ENCODE peak calls at places on chromosomes 5 and 9, in four cellular contexts. Y is neuronal stem cell, K is IMR-90, A is H1. B is an unnamed sample.

GRCh38 chr5:55624841-55625602 is 87.1 kb downstream of the SLC38A9 start:
- DNase-seq in Y (no peak), K (no peak), A (peak; percentile 61), B (peak; percentile 61)

GRCh38 chr9:86275962-86276361 is 6.4 kb downstream of the ISCA1 start:
- DNase-seq in Y (no peak), K (no peak), A (no peak), B (no peak)

GRCh38 chr5:79225026-79225425 is 10.9 kb upstream of the JMY start:
- DNase-seq in Y (no peak), K (peak; percentile 82), A (no peak), B (no peak)

GRCh38 chr5:56588636-56589485 is 226.5 kb upstream of the MAP3K1 start:
- DNase-seq in Y (peak; percentile 51), K (no peak), A (peak; percentile 41), B (peak; percentile 59)

GRCh38 chr9:111794837-111795556 is at the start of gene SHOC1:
- DNase-seq in Y (no peak), K (no peak), A (no peak), B (no peak)

GRCh38 chr9:97478301-97478981 is 23.0 kb upstream of the TMOD1 start:
- DNase-seq in Y (no peak), K (no peak), A (no peak), B (no peak)

GRCh38 chr5:6492934-6493333 is 44.3 kb downstream of the UBE2QL1 start:
- DNase-seq in Y (no peak), K (no peak), A (no peak), B (no peak)

GRCh38 chr5:135107101-135107500 is 73.1 kb upstream of the PITX1 start:
- DNase-seq in Y (no peak), K (no peak), A (no peak), B (no peak)

GRCh38 chr5:107361945-107362344 is 308.8 kb downstream of the EFNA5 start:
- DNase-seq in Y (no peak), K (peak; percentile 21), A (no peak), B (no peak)

GRCh38 chr5:134115806-134116175 is 1.3 kb downstream of the TCF7 start:
- DNase-seq in Y (no peak), K (no peak), A (no peak), B (no peak)

GRCh38 chr5:126865299-126865698 is 88.4 kb downstream of the LMNB1 start:
- DNase-seq in Y (no peak), K (peak; percentile 86), A (no peak), B (no peak)

GRCh38 chr5:57209316-57210040 is 35.6 kb downstream of the GPBP1 start:
- DNase-seq in Y (no peak), K (peak; percentile 28), A (peak; percentile 19), B (no peak)

GRCh38 chr5:66440202-66440680 is 156.0 kb upstream of the MAST4 start:
- DNase-seq in Y (no peak), K (peak; percentile 4), A (no peak), B (no peak)

GRCh38 chr5:154474267-154474956 is 3.6 kb downstream of the HAND1 start:
- DNase-seq in Y (peak; percentile 39), K (no peak), A (no peak), B (no peak)

GRCh38 chr5:154737667-154738320 is 17.4 kb upstream of the LARP1 start:
- DNase-seq in Y (no peak), K (no peak), A (no peak), B (no peak)

GRCh38 chr5:38086777-38087176 is 171.6 kb upstream of the EGFLAM start:
- DNase-seq in Y (no peak), K (no peak), A (no peak), B (no peak)

GRCh38 chr9:113875420-113875916 is 641 bp upstream of the ZNF618 start:
- DNase-seq in Y (no peak), K (no peak), A (no peak), B (no peak)

DNA sequence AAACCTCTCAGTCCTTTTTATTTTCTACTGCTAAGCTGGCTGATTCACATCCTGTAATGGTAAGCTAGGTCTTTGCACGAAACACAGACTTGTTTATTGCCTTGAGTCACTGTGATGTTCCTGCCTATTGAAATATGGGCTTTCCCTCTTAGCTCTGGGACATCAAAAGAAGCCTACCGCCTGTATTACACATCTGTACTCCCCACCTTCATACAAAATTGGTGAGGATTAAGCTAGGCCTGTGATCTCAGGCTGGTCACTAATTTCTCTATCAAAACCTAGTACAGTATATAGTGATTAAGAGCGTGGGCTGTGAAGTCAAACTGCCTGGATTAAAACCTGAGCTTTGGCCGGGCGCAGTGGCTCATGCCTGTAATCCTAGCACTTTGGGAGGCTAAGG is 67.7 kb upstream of the NR5A1 start:
- DNase-seq in Y (no peak), K (peak; percentile 91), A (no peak), B (no peak)
- H3K14ac ChIP-seq in Y (no peak overlapping the region), K (no peak overlapping the region), A (no peak overlapping the region), B (no peak overlapping the region)

GRCh38 chr9:90953200-90953599 is 151.6 kb downstream of the SYK start:
- DNase-seq in Y (no peak), K (no peak), A (no peak), B (no peak)
- H3K4me2 ChIP-seq in Y (no peak overlapping the region), K (no peak overlapping the region), A (no peak overlapping the region), B (no peak overlapping the region)

DNA sequence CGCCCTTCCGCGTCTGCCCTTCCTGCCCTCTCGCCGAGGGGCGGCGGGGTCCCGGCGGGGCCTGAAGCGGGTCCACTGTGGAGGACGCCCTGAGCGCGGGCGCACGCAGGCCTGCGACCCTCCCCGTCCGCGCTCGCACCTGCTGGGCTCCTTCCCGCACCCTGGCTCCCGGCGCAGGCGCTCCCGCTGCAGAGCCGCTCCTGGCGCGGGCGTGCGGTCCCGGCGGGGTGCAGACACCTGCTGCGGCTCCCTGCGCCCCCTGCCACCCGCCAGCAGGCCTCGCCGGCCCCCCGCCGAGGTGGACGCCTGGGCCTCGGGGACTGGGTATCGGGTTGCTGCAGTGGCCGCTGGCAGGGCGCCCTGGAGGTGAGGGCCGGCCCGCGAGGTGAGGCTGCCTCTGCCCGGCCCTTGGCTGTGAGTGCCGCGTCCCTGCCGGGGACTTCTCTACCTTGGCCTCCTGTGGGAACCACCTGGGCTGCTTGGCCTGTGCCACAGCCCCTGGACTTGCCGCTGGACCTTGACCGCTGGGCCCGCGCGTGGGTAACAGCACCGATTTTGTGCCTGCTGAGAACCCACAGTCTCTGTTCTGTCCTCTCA is 617 bp downstream of the ARRDC1 start:
- DNase-seq in Y (no peak), K (no peak), A (no peak), B (no peak)
- H3K23ac ChIP-seq in Y (peak overlapping the region; percentile 98), K (peak overlapping the region; percentile 0), A (no peak overlapping the region), B (no peak overlapping the region)

DNA sequence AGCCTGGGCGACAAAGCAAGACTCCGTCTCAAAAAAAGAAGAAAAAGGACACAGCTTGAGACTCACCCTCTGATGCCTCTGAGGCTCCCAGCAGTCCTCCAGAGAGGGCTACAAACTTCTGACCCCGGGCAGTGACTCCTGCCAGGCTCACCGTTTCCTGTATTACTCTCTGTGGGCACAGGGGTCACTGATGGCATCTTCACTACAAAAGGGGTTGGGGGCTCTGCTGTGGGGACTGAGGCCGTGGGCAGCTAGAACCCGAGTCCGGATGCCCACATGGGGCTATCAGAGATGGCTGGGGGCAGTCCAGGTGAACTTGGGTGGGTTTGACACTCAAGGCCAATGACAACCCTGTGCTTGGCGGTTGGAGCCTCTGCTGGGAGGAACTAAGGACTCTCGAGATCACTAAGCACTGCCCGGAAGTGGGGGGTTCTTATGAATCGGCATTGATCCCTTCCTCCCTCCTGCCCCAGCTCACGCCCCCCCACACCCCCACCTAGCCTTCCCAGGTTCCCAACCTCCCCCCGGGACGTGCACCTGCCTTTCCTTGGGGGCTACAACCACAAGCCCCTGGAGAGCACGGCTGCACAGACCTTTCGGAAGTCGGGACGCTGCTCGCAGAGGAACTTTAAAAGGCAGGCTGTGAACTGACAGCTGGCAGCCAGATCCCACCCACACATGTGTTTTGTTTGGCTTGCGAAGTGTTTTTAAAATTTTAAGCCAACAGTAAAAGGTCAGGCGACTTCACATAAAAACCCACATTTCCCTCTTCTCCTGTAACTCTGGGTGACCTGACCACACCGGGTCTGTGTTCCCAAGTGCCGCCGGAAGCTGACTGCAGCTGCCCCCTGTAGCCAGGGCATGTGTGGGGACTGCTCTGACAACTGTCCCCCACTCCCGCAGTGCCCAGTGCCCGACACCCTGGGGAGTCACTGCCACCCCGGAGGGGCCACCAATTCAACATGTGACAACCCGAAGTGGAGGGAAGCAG is 5.0 kb upstream of the RALGDS start:
- DNase-seq in Y (no peak), K (peak; percentile 60), A (no peak), B (no peak)
- H3K14ac ChIP-seq in Y (no peak overlapping the region), K (no peak overlapping the region), A (no peak overlapping the region), B (no peak overlapping the region)

GRCh38 chr5:149931992-149932436 is 12.6 kb downstream of the PDE6A start:
- DNase-seq in Y (no peak), K (no peak), A (no peak), B (no peak)

GRCh38 chr5:149935431-149935901 is 9.1 kb downstream of the PDE6A start:
- DNase-seq in Y (no peak), K (no peak), A (no peak), B (no peak)

GRCh38 chr5:149932445-149933350 is 11.9 kb downstream of the PDE6A start:
- DNase-seq in Y (no peak), K (no peak), A (peak; percentile 72), B (peak; percentile 70)

GRCh38 chr5:149930754-149931574 is 13.6 kb downstream of the PDE6A start:
- DNase-seq in Y (no peak), K (no peak), A (no peak), B (no peak)

GRCh38 chr5:149930060-149930753 is 14.4 kb downstream of the PDE6A start:
- DNase-seq in Y (no peak), K (no peak), A (no peak), B (no peak)
- H3K4me2 ChIP-seq in Y (no peak overlapping the region), K (peak overlapping the region; percentile 83), A (no peak overlapping the region), B (no peak overlapping the region)

GRCh38 chr9:130212543-130213297 is 40.5 kb downstream of the NCS1 start:
- DNase-seq in Y (no peak), K (no peak), A (no peak), B (no peak)

GRCh38 chr9:130214921-130215320 is 42.7 kb downstream of the NCS1 start:
- DNase-seq in Y (no peak), K (no peak), A (no peak), B (no peak)

GRCh38 chr9:130215341-130216119 is 43.3 kb downstream of the NCS1 start:
- DNase-seq in Y (no peak), K (peak; percentile 56), A (no peak), B (no peak)

GRCh38 chr9:130211548-130212226 is 39.5 kb downstream of the NCS1 start:
- DNase-seq in Y (no peak), K (no peak), A (no peak), B (no peak)

GRCh38 chr9:130213898-130214761 is 41.9 kb downstream of the NCS1 start:
- DNase-seq in Y (peak; percentile 49), K (peak; percentile 31), A (no peak), B (peak; percentile 90)
- H3K23ac ChIP-seq in Y (peak overlapping the region; percentile 96), K (no peak overlapping the region), A (no peak overlapping the region), B (no peak overlapping the region)

GRCh38 chr9:36036253-36036779 is 397 bp upstream of the RECK start:
- DNase-seq in Y (no peak), K (no peak), A (no peak), B (no peak)

GRCh38 chr9:36036780-36037579 is at the start of gene RECK:
- DNase-seq in Y (peak; percentile 85), K (peak; percentile 84), A (peak; percentile 98), B (peak; percentile 93)

GRCh38 chr9:36039696-36040095 is 3.0 kb downstream of the RECK start:
- DNase-seq in Y (no peak), K (peak; percentile 65), A (no peak), B (no peak)

GRCh38 chr9:36039121-36039520 is 2.4 kb downstream of the RECK start:
- DNase-seq in Y (no peak), K (no peak), A (no peak), B (no peak)

GRCh38 chr9:36037580-36038169 is 962 bp downstream of the RECK start:
- DNase-seq in Y (no peak), K (no peak), A (no peak), B (no peak)
- H3K14ac ChIP-seq in Y (no peak overlapping the region), K (peak overlapping the region; percentile 99), A (no peak overlapping the region), B (no peak overlapping the region)

GRCh38 chr9:110088099-110088498 is 119.9 kb downstream of the C9orf152 start:
- DNase-seq in Y (no peak), K (no peak), A (no peak), B (no peak)
- H3K4me2 ChIP-seq in Y (no peak overlapping the region), K (no peak overlapping the region), A (no peak overlapping the region), B (no peak overlapping the region)